ENCODE peak calls at places on chromosome 6, in six cellular contexts. J, O, X, T, A and Q are unnamed samples.

GRCh38 chr6:149919834-149920225 is 3.1 kb downstream of the RAET1G start:
- DNase-seq in A (no peak), T (no peak), J (no peak), O (no peak), X (no peak), Q (no peak)

GRCh38 chr6:157798851-157799250 is 24.2 kb upstream of the SNX9 start:
- DNase-seq in A (no peak), X (no peak), J (no peak), O (no peak), T (no peak), Q (no peak)

GRCh38 chr6:75272145-75272840 is 12.3 kb downstream of the TMEM30A start:
- DNase-seq in X (no peak), A (no peak), T (no peak), O (peak; percentile 25), J (no peak), Q (peak; percentile 17)

GRCh38 chr6:6730831-6731230 is 142.3 kb downstream of the LY86 start:
- DNase-seq in J (no peak), O (no peak), A (peak; percentile 93), X (no peak), T (no peak), Q (no peak)

GRCh38 chr6:5749016-5749665 is 257.6 kb downstream of the NRN1 start:
- DNase-seq in X (no peak), J (no peak), T (no peak), O (no peak), A (no peak), Q (no peak)

GRCh38 chr6:45377041-45377554 is 636 bp downstream of the SUPT3H start:
- DNase-seq in T (no peak), J (no peak), A (no peak), X (no peak), O (no peak), Q (no peak)

GRCh38 chr6:154962751-154963150 is 32.4 kb upstream of the TIAM2 start:
- DNase-seq in J (no peak), O (no peak), X (no peak), A (peak; percentile 85), T (no peak), Q (no peak)

GRCh38 chr6:119207973-119208725 is 129.7 kb upstream of the FAM184A start:
- DNase-seq in A (peak; percentile 48), J (no peak), X (no peak), O (no peak), T (no peak), Q (no peak)

GRCh38 chr6:3471711-3472110 is 14.9 kb upstream of the SLC22A23 start:
- DNase-seq in J (no peak), A (no peak), T (no peak), X (no peak), O (no peak), Q (no peak)

GRCh38 chr6:3509326-3509725 is 52.5 kb upstream of the SLC22A23 start:
- DNase-seq in X (no peak), O (no peak), A (peak; percentile 29), T (no peak), J (no peak), Q (no peak)

GRCh38 chr6:154414021-154414813 is 57.6 kb upstream of the IPCEF1 start:
- DNase-seq in A (no peak), O (no peak), X (no peak), J (no peak), T (no peak), Q (peak; percentile 94)

GRCh38 chr6:119467478-119468081 is 118.0 kb upstream of the MAN1A1 start:
- DNase-seq in X (no peak), O (no peak), A (peak; percentile 22), T (no peak), J (no peak), Q (no peak)

GRCh38 chr6:127120109-127120786 is 1.8 kb downstream of the RSPO3 start:
- DNase-seq in X (no peak), T (no peak), J (peak; percentile 23), A (no peak), O (peak; percentile 9), Q (no peak)

GRCh38 chr6:27772261-27773001 is 139.8 kb downstream of the OR2B2 start:
- DNase-seq in O (peak; percentile 84), J (peak; percentile 96), X (peak; percentile 89), T (peak; percentile 82), A (peak; percentile 84), Q (no peak)

GRCh38 chr6:46505693-46506512 is 14.7 kb upstream of the RCAN2 start:
- DNase-seq in J (no peak), O (no peak), A (no peak), X (no peak), T (no peak), Q (no peak)

GRCh38 chr6:160395187-160395586 is 47.0 kb downstream of the SLC22A3 start:
- DNase-seq in X (no peak), O (no peak), J (no peak), T (no peak), A (no peak), Q (no peak)

GRCh38 chr6:32449088-32449736 is 9.5 kb downstream of the HLA-DRA start:
- DNase-seq in O (no peak), X (no peak), T (no peak), A (no peak), J (no peak), Q (no peak)